ENCODE peak calls at places on chromosomes 6 and 20, in nine cellular contexts. M is NCI-H2081, G is heart right ventricle, L is C1 segment of cervical spinal cord, A is SJSA1, E is LHCN-M2, P is GM03348, F is tibial artery, Q is frontal cortex. R is an unnamed sample.
A peak's percentile ranks its signal among the peaks of the same experiment; 100 is the strongest.

GRCh38 chr6:55868910-55869479 is 6.4 kb downstream of the BMP5 start:
- DNase-seq in L (no peak), E (peak; percentile 3), G (no peak), A (no peak), F (no peak), M (no peak), Q (no peak), P (no peak), R (no peak)

GRCh38 chr6:168377481-168377850 is 57.9 kb upstream of the DACT2 start:
- DNase-seq in Q (no peak), P (no peak), F (peak; percentile 73), L (no peak), M (no peak), A (no peak), E (no peak), G (peak; percentile 77), R (no peak)

GRCh38 chr20:50900261-50900660 is 31.0 kb downstream of the ADNP start:
- DNase-seq in L (no peak), E (no peak), M (peak; percentile 17), G (no peak), Q (no peak), A (no peak), P (no peak), F (no peak), R (no peak)

GRCh38 chr6:135410856-135411255 is 86.7 kb downstream of the AHI1 start:
- DNase-seq in Q (no peak), F (no peak), M (no peak), G (no peak), A (no peak), P (no peak), E (no peak), L (no peak), R (no peak)

GRCh38 chr6:167116109-167116837 is 6.6 kb upstream of the CCR6 start:
- DNase-seq in A (no peak), P (peak; percentile 16), L (no peak), F (no peak), E (no peak), G (no peak), Q (no peak), M (no peak), R (no peak)

GRCh38 chr20:25017257-25017803 is 24.8 kb upstream of the APMAP start:
- DNase-seq in E (no peak), Q (no peak), L (no peak), M (peak; percentile 83), P (no peak), A (no peak), F (peak; percentile 63), G (no peak), R (no peak)

GRCh38 chr20:21303872-21304586 is 898 bp downstream of the XRN2 start:
- DNase-seq in F (no peak), Q (no peak), E (no peak), M (no peak), A (no peak), P (no peak), L (no peak), G (no peak), R (no peak)

GRCh38 chr6:152225231-152225934 is 411.8 kb downstream of the SYNE1 start:
- DNase-seq in G (no peak), F (no peak), M (no peak), P (no peak), Q (no peak), A (no peak), E (peak; percentile 8), L (no peak), R (no peak)

GRCh38 chr20:57584768-57585461 is 24.0 kb downstream of the PCK1 start:
- DNase-seq in G (no peak), P (no peak), L (no peak), A (no peak), M (no peak), E (peak; percentile 8), Q (no peak), F (no peak), R (no peak)

GRCh38 chr6:117976030-117976651 is 69.1 kb downstream of the SLC35F1 start:
- DNase-seq in A (no peak), P (peak; percentile 41), M (peak; percentile 68), Q (no peak), G (peak; percentile 17), L (no peak), F (no peak), E (peak; percentile 32), R (peak; percentile 29)

GRCh38 chr6:25418463-25419052 is 139.4 kb downstream of the CARMIL1 start:
- DNase-seq in P (no peak), G (no peak), E (no peak), Q (no peak), F (no peak), A (no peak), M (no peak), L (no peak), R (no peak)

GRCh38 chr6:2971420-2972218 is at the start of gene SERPINB6:
- DNase-seq in F (peak; percentile 94), G (peak; percentile 89), L (peak; percentile 76), A (peak; percentile 77), P (peak; percentile 87), M (peak; percentile 27), Q (peak; percentile 68), E (peak; percentile 71), R (no peak)

R was measured in NCI-H1694.